ENCODE peak calls at places on chromosomes 4 and X, in seven cellular contexts. A is CD14-positive monocyte; M is ELF-1; Q is NCI-H2107; D is RPMI8226; X is activated CD4-positive, alpha-beta T cell treated with anti-CD3 and anti-CD28 coated beads, Interleukin-2, amount 50 U/mL, for 1 hour; Y is iPS-NIHi11. B is an unnamed sample.
A peak's percentile ranks its signal among the peaks of the same experiment; 100 is the strongest.

GRCh38 chr4:83240379-83240875 is 44.2 kb downstream of the COQ2 start:
- DNase-seq in M (no peak), X (no peak), Y (no peak), Q (no peak), D (peak; percentile 79), A (no peak), B (peak; percentile 57)

GRCh38 chrX:24372021-24372763 is 11.8 kb downstream of the SUPT20HL1 start:
- DNase-seq in A (no peak), Q (no peak), Y (no peak), D (no peak), X (no peak), M (peak; percentile 52), B (no peak)

GRCh38 chr4:55947254-55947882 is 1.4 kb upstream of the CEP135 start:
- DNase-seq in A (no peak), X (no peak), D (peak; percentile 58), M (no peak), Q (no peak), Y (no peak), B (peak; percentile 94)

GRCh38 chr4:89575840-89576239 is 261.1 kb downstream of the SNCA start:
- DNase-seq in X (no peak), Q (no peak), Y (no peak), M (no peak), D (no peak), A (no peak), B (no peak)

GRCh38 chr4:77158487-77158861 is 1.5 kb downstream of the CCNG2 start:
- DNase-seq in M (no peak), X (peak; percentile 9), Y (no peak), A (no peak), D (no peak), Q (no peak), B (no peak)

GRCh38 chr4:84792366-84793301 is 173.9 kb downstream of the WDFY3 start:
- DNase-seq in M (no peak), X (no peak), Y (no peak), Q (no peak), D (no peak), A (no peak), B (no peak)

GRCh38 chr4:71775449-71775848 is 8.4 kb downstream of the GC start:
- DNase-seq in M (no peak), A (no peak), D (no peak), Q (no peak), Y (no peak), X (no peak), B (no peak)

GRCh38 chr4:18388029-18388428 is 366.5 kb upstream of the LCORL start:
- DNase-seq in Y (no peak), D (no peak), X (no peak), Q (no peak), M (no peak), A (no peak), B (no peak)

GRCh38 chr4:96016615-96017299 is 176.9 kb downstream of the PDHA2 start:
- DNase-seq in X (no peak), D (no peak), A (no peak), Y (no peak), Q (no peak), M (no peak), B (no peak)